ENCODE peak calls at places on chromosome 10, in four cellular contexts. One of them, this sample, is unnamed.

GRCh38 chr10:127734753-127735152 is 2.2 kb upstream of the FOXI2 start:
- DNase-seq in esophagus squamous epithelium: no peak
- DNase-seq in fibroblast of the aortic adventitia: no peak
- DNase-seq in aorta: no peak
- DNase-seq in this sample: no peak

GRCh38 chr10:132743925-132744490 is 41.9 kb downstream of the NKX6-2 start:
- DNase-seq in esophagus squamous epithelium: no peak
- DNase-seq in fibroblast of the aortic adventitia: no peak
- DNase-seq in aorta: no peak
- DNase-seq in this sample: peak; percentile 62

GRCh38 chr10:35194906-35195305 is 68.3 kb downstream of the CREM start:
- DNase-seq in esophagus squamous epithelium: no peak
- DNase-seq in fibroblast of the aortic adventitia: peak; percentile 74
- DNase-seq in aorta: no peak
- DNase-seq in this sample: peak; percentile 71

GRCh38 chr10:9188022-9188810 is 1133.7 kb downstream of the GATA3 start:
- DNase-seq in esophagus squamous epithelium: no peak
- DNase-seq in fibroblast of the aortic adventitia: no peak
- DNase-seq in aorta: no peak
- DNase-seq in this sample: no peak

GRCh38 chr10:116429288-116429977 is 1.8 kb downstream of the PNLIPRP3 start:
- DNase-seq in esophagus squamous epithelium: no peak
- DNase-seq in fibroblast of the aortic adventitia: no peak
- DNase-seq in aorta: no peak
- DNase-seq in this sample: no peak

GRCh38 chr10:51389415-51390342 is 309.7 kb downstream of the CSTF2T start:
- DNase-seq in esophagus squamous epithelium: no peak
- DNase-seq in fibroblast of the aortic adventitia: peak; percentile 100
- DNase-seq in aorta: peak; percentile 47
- DNase-seq in this sample: peak; percentile 98

GRCh38 chr10:91434041-91434440 is 23.9 kb downstream of the HECTD2 start:
- DNase-seq in esophagus squamous epithelium: no peak
- DNase-seq in fibroblast of the aortic adventitia: peak; percentile 58
- DNase-seq in aorta: no peak
- DNase-seq in this sample: peak; percentile 74

GRCh38 chr10:29479081-29479917 is 155.5 kb downstream of the SVIL start:
- DNase-seq in esophagus squamous epithelium: no peak
- DNase-seq in fibroblast of the aortic adventitia: no peak
- DNase-seq in aorta: no peak
- DNase-seq in this sample: peak; percentile 83

GRCh38 chr10:120103957-120104560 is 211.5 kb downstream of the SEC23IP start:
- DNase-seq in esophagus squamous epithelium: no peak
- DNase-seq in fibroblast of the aortic adventitia: no peak
- DNase-seq in aorta: no peak
- DNase-seq in this sample: no peak

GRCh38 chr10:98006266-98006665 is 24.2 kb downstream of the CRTAC1 start:
- DNase-seq in esophagus squamous epithelium: no peak
- DNase-seq in fibroblast of the aortic adventitia: no peak
- DNase-seq in aorta: no peak
- DNase-seq in this sample: no peak

GRCh38 chr10:60314306-60314940 is 75.3 kb downstream of the ANK3 start:
- DNase-seq in esophagus squamous epithelium: no peak
- DNase-seq in fibroblast of the aortic adventitia: peak; percentile 83
- DNase-seq in aorta: no peak
- DNase-seq in this sample: peak; percentile 79

GRCh38 chr10:102611514-102612095 is 32.7 kb upstream of the TRIM8 start:
- DNase-seq in esophagus squamous epithelium: no peak
- DNase-seq in fibroblast of the aortic adventitia: peak; percentile 57
- DNase-seq in aorta: no peak
- DNase-seq in this sample: peak; percentile 37

GRCh38 chr10:80462277-80462985 is 8.3 kb downstream of the TSPAN14 start:
- DNase-seq in esophagus squamous epithelium: no peak
- DNase-seq in fibroblast of the aortic adventitia: peak; percentile 78
- DNase-seq in aorta: no peak
- DNase-seq in this sample: no peak

GRCh38 chr10:93954726-93955363 is 38.9 kb upstream of the PLCE1 start:
- DNase-seq in esophagus squamous epithelium: no peak
- DNase-seq in fibroblast of the aortic adventitia: peak; percentile 20
- DNase-seq in aorta: no peak
- DNase-seq in this sample: peak; percentile 65

GRCh38 chr10:48476279-48476982 is 128.4 kb downstream of the ARHGAP22 start:
- DNase-seq in esophagus squamous epithelium: no peak
- DNase-seq in fibroblast of the aortic adventitia: peak; percentile 32
- DNase-seq in aorta: no peak
- DNase-seq in this sample: no peak

GRCh38 chr10:110134917-110135316 is 72.5 kb upstream of the MXI1 start:
- DNase-seq in esophagus squamous epithelium: no peak
- DNase-seq in fibroblast of the aortic adventitia: no peak
- DNase-seq in aorta: no peak
- DNase-seq in this sample: no peak

GRCh38 chr10:118220346-118220745 is 121.8 kb downstream of the FAM204A start:
- DNase-seq in esophagus squamous epithelium: no peak
- DNase-seq in fibroblast of the aortic adventitia: no peak
- DNase-seq in aorta: no peak
- DNase-seq in this sample: no peak

GRCh38 chr10:91422915-91423314 is 12.8 kb downstream of the HECTD2 start:
- DNase-seq in esophagus squamous epithelium: no peak
- DNase-seq in fibroblast of the aortic adventitia: no peak
- DNase-seq in aorta: no peak
- DNase-seq in this sample: no peak

GRCh38 chr10:30639946-30640786 is 10.6 kb upstream of the LYZL2 start:
- DNase-seq in esophagus squamous epithelium: no peak
- DNase-seq in fibroblast of the aortic adventitia: peak; percentile 86
- DNase-seq in aorta: no peak
- DNase-seq in this sample: peak; percentile 72

GRCh38 chr10:18635995-18636394 is 15.4 kb downstream of the NSUN6 start:
- DNase-seq in esophagus squamous epithelium: no peak
- DNase-seq in fibroblast of the aortic adventitia: no peak
- DNase-seq in aorta: no peak
- DNase-seq in this sample: no peak

GRCh38 chr10:31604141-31604540 is 285.1 kb downstream of the ZEB1 start:
- DNase-seq in esophagus squamous epithelium: no peak
- DNase-seq in fibroblast of the aortic adventitia: peak; percentile 59
- DNase-seq in aorta: no peak
- DNase-seq in this sample: peak; percentile 17

GRCh38 chr10:4174197-4174596 is 389.2 kb upstream of the KLF6 start:
- DNase-seq in esophagus squamous epithelium: no peak
- DNase-seq in fibroblast of the aortic adventitia: no peak
- DNase-seq in aorta: no peak
- DNase-seq in this sample: no peak

GRCh38 chr10:31820794-31821369 is 107.7 kb downstream of the ARHGAP12 start:
- DNase-seq in esophagus squamous epithelium: no peak
- DNase-seq in fibroblast of the aortic adventitia: no peak
- DNase-seq in aorta: no peak
- DNase-seq in this sample: no peak

GRCh38 chr10:23461557-23461956 is 22.7 kb downstream of the OTUD1 start:
- DNase-seq in esophagus squamous epithelium: no peak
- DNase-seq in fibroblast of the aortic adventitia: no peak
- DNase-seq in aorta: no peak
- DNase-seq in this sample: no peak

GRCh38 chr10:56547163-56547562 is 186.1 kb upstream of the ZWINT start:
- DNase-seq in esophagus squamous epithelium: no peak
- DNase-seq in fibroblast of the aortic adventitia: no peak
- DNase-seq in aorta: peak; percentile 37
- DNase-seq in this sample: no peak

GRCh38 chr10:21020545-21020944 is 123.4 kb upstream of the NEBL start:
- DNase-seq in esophagus squamous epithelium: no peak
- DNase-seq in fibroblast of the aortic adventitia: no peak
- DNase-seq in aorta: no peak
- DNase-seq in this sample: peak; percentile 9

GRCh38 chr10:7239312-7239985 is 171.4 kb downstream of the SFMBT2 start:
- DNase-seq in esophagus squamous epithelium: no peak
- DNase-seq in fibroblast of the aortic adventitia: no peak
- DNase-seq in aorta: no peak
- DNase-seq in this sample: no peak

GRCh38 chr10:110169586-110169985 is 37.8 kb upstream of the MXI1 start:
- DNase-seq in esophagus squamous epithelium: no peak
- DNase-seq in fibroblast of the aortic adventitia: no peak
- DNase-seq in aorta: no peak
- DNase-seq in this sample: no peak

GRCh38 chr10:60684091-60684490 is 94.2 kb upstream of the CDK1 start:
- DNase-seq in esophagus squamous epithelium: no peak
- DNase-seq in fibroblast of the aortic adventitia: no peak
- DNase-seq in aorta: no peak
- DNase-seq in this sample: no peak

GRCh38 chr10:89637108-89637507 is 7.9 kb downstream of the PANK1 start:
- DNase-seq in esophagus squamous epithelium: no peak
- DNase-seq in fibroblast of the aortic adventitia: no peak
- DNase-seq in aorta: no peak
- DNase-seq in this sample: no peak

GRCh38 chr10:131902211-131902610 is 1.4 kb downstream of the PPP2R2D start:
- DNase-seq in esophagus squamous epithelium: no peak
- DNase-seq in fibroblast of the aortic adventitia: no peak
- DNase-seq in aorta: no peak
- DNase-seq in this sample: no peak

GRCh38 chr10:35635576-35635975 is 6.5 kb downstream of the FZD8 start:
- DNase-seq in esophagus squamous epithelium: no peak
- DNase-seq in fibroblast of the aortic adventitia: peak; percentile 88
- DNase-seq in aorta: no peak
- DNase-seq in this sample: peak; percentile 74

GRCh38 chr10:19634163-19634562 is 182.1 kb upstream of the PLXDC2 start:
- DNase-seq in esophagus squamous epithelium: no peak
- DNase-seq in fibroblast of the aortic adventitia: no peak
- DNase-seq in aorta: no peak
- DNase-seq in this sample: no peak

DNA sequence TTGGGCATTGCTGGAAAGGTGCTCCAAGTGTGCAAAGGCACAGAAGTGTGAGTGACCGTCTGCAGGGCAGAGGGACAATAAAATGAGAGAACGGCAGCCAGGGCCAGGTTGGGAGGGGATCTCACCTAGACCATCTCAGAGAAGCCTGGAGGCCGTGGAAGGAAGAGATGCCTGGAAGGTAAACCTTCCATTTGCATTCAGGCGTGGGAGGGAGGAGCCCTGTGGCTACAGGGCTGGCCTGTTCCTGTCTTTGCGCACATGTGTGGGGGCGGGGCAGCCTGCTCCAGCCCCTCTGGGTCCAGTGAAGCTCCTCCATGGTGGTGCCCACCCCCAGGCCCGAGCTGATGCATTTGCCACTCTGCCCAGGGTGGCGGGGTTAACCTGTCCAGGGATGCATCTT is 473.6 kb upstream of the MGMT start:
- DNase-seq in esophagus squamous epithelium: no peak
- DNase-seq in fibroblast of the aortic adventitia: no peak
- DNase-seq in aorta: no peak
- DNase-seq in this sample: no peak
- H3K4me3 ChIP-seq in esophagus squamous epithelium: no peak overlapping the region
- H3K4me3 ChIP-seq in fibroblast of the aortic adventitia: no peak overlapping the region
- H3K4me3 ChIP-seq in aorta: no peak overlapping the region
- H3K4me3 ChIP-seq in this sample: no peak overlapping the region

GRCh38 chr10:74587109-74587508 is 239.3 kb upstream of the KAT6B start:
- DNase-seq in esophagus squamous epithelium: no peak
- DNase-seq in fibroblast of the aortic adventitia: no peak
- DNase-seq in aorta: no peak
- DNase-seq in this sample: no peak

GRCh38 chr10:74585231-74586087 is 240.9 kb upstream of the KAT6B start:
- DNase-seq in esophagus squamous epithelium: no peak
- DNase-seq in fibroblast of the aortic adventitia: no peak
- DNase-seq in aorta: no peak
- DNase-seq in this sample: peak; percentile 33

GRCh38 chr10:74589226-74589673 is 237.2 kb upstream of the KAT6B start:
- DNase-seq in esophagus squamous epithelium: peak; percentile 7
- DNase-seq in fibroblast of the aortic adventitia: peak; percentile 100
- DNase-seq in aorta: peak; percentile 86
- DNase-seq in this sample: peak; percentile 99

GRCh38 chr10:74586088-74586585 is 240.3 kb upstream of the KAT6B start:
- DNase-seq in esophagus squamous epithelium: no peak
- DNase-seq in fibroblast of the aortic adventitia: no peak
- DNase-seq in aorta: no peak
- DNase-seq in this sample: no peak
- H3K4me3 ChIP-seq in esophagus squamous epithelium: no peak overlapping the region
- H3K4me3 ChIP-seq in fibroblast of the aortic adventitia: no peak overlapping the region
- H3K4me3 ChIP-seq in aorta: no peak overlapping the region
- H3K4me3 ChIP-seq in this sample: no peak overlapping the region

DNA sequence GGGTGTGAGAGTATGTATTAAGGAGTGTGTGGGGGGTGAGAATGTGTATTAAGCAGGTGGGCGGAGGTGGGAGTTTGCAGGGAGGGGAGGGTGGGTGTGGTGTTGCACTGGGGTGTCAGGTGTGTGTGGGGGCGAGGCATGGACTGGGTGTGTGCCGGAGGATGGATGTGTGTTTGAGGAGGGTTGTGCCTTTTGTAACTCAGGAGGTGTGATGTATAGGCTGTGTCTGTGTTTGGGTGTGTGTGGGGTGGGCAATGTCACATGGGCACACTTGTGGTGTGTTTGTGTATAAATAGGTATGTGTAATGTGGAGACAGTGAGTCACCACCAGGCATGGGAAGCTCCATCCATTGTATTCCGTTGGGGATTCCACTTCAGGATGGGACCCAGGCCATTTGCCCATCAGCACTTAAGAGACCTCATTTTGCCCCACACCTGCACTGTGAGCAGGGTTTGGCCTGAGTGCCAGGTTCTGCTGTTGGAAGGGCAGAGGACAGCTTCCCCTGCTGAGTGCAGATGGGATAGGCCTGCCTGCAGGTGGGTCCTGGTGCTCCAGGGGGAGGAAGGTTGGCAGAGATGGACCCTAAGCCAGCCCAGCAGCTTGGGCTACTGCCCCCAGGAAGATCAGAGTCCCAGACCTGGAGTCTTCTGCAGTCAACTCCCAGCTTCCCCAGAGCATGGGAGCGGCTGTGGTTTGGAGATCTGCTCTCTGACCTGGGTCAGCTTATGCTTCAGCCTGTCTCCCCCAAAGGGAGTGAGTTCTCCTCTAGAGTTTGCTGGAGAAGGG is 5.9 kb downstream of the UNC5B start:
- DNase-seq in esophagus squamous epithelium: no peak
- DNase-seq in fibroblast of the aortic adventitia: peak; percentile 43
- DNase-seq in aorta: no peak
- DNase-seq in this sample: peak; percentile 56
- H3K4me3 ChIP-seq in esophagus squamous epithelium: no peak overlapping the region
- H3K4me3 ChIP-seq in fibroblast of the aortic adventitia: peak overlapping the region; percentile 64
- H3K4me3 ChIP-seq in aorta: no peak overlapping the region
- H3K4me3 ChIP-seq in this sample: peak overlapping the region; percentile 43

GRCh38 chr10:103676851-103677417 is 178.4 kb downstream of the SH3PXD2A start:
- DNase-seq in esophagus squamous epithelium: no peak
- DNase-seq in fibroblast of the aortic adventitia: peak; percentile 95
- DNase-seq in aorta: peak; percentile 77
- DNase-seq in this sample: peak; percentile 78
- H3K4me3 ChIP-seq in esophagus squamous epithelium: no peak overlapping the region
- H3K4me3 ChIP-seq in fibroblast of the aortic adventitia: peak overlapping the region; percentile 59
- H3K4me3 ChIP-seq in aorta: no peak overlapping the region
- H3K4me3 ChIP-seq in this sample: no peak overlapping the region